ENCODE peak calls at places on chromosomes 12 and 14, in seven cellular contexts. G is heart right ventricle, Z is PC-9, S is left lung, N is lung, V is endodermal cell, X is kidney. D is an unnamed sample. For H3K4me1, the result is how much of the 10 kb centered on the place peaks cover.

GRCh38 chr12:23139026-23139425 is 514.1 kb downstream of the ETNK1 start:
- DNase-seq in G (no peak), Z (no peak), S (no peak), N (no peak), V (no peak), X (no peak), D (no peak)

GRCh38 chr12:63206908-63207307 is 55.9 kb upstream of the AVPR1A start:
- DNase-seq in G (no peak), Z (no peak), S (no peak), N (no peak), V (no peak), X (no peak), D (peak)

GRCh38 chr12:94175763-94176660 is 27.6 kb downstream of the PLXNC1 start:
- DNase-seq in G (no peak), Z (no peak), S (no peak), N (no peak), V (no peak), X (no peak), D (no peak)

GRCh38 chr12:106493531-106493930 is 89.3 kb upstream of the RFX4 start:
- DNase-seq in G (no peak), Z (no peak), S (no peak), N (no peak), V (no peak), X (no peak), D (no peak)

GRCh38 chr12:24770851-24771250 is 178.1 kb downstream of the BCAT1 start:
- DNase-seq in G (no peak), Z (no peak), S (no peak), N (no peak), V (no peak), X (no peak), D (no peak)

GRCh38 chr12:29807125-29807524 is 23.4 kb upstream of the TMTC1 start:
- DNase-seq in G (no peak), Z (peak), S (no peak), N (no peak), V (no peak), X (no peak), D (no peak)

GRCh38 chr12:153080-153746 is 60.7 kb downstream of the SLC6A12 start:
- DNase-seq in G (peak), Z (peak), S (peak), N (peak), V (peak), X (peak), D (peak)

GRCh38 chr12:34400986-34401658 is 378.8 kb downstream of the ALG10 start:
- DNase-seq in G (no peak), Z (no peak), S (peak), N (peak), V (peak), X (peak), D (peak)

GRCh38 chr14:95784137-95784536 is 70.2 kb upstream of the TCL1A start:
- DNase-seq in G (peak), Z (no peak), S (no peak), N (no peak), V (peak), X (no peak), D (no peak)

GRCh38 chr14:45377201-45377600 is 124.2 kb upstream of the MIS18BP1 start:
- DNase-seq in G (no peak), Z (no peak), S (no peak), N (no peak), V (no peak), X (no peak), D (no peak)
- H3K4me1 ChIP-seq in G (under half), Z (under half), S (under half), N (under half), V (under half), X (under half), D (under half)

GRCh38 chr14:54812661-54813060 is 90.0 kb downstream of the GCH1 start:
- DNase-seq in G (no peak), Z (no peak), S (no peak), N (no peak), V (no peak), X (no peak), D (no peak)

GRCh38 chr14:54815016-54815415 is 87.6 kb downstream of the GCH1 start:
- DNase-seq in G (no peak), Z (no peak), S (no peak), N (peak), V (no peak), X (peak), D (no peak)

GRCh38 chr14:54815531-54815930 is 87.1 kb downstream of the GCH1 start:
- DNase-seq in G (no peak), Z (no peak), S (no peak), N (no peak), V (no peak), X (no peak), D (no peak)

GRCh38 chr14:54813081-54813480 is 89.5 kb downstream of the GCH1 start:
- DNase-seq in G (no peak), Z (no peak), S (no peak), N (no peak), V (no peak), X (no peak), D (no peak)

GRCh38 chr14:54814076-54814475 is 88.5 kb downstream of the GCH1 start:
- DNase-seq in G (no peak), Z (no peak), S (no peak), N (no peak), V (peak), X (no peak), D (no peak)
- TF ChIP-seq CTCF in G (no peak), Z (peak), S (no peak), N (no peak), V (peak), X (no peak), D (no peak)

GRCh38 chr12:53994691-53995310 is 5.2 kb upstream of the HOXC9 start:
- DNase-seq in G (no peak), Z (no peak), S (no peak), N (no peak), V (peak), X (peak), D (no peak)
- H3K27ac ChIP-seq in G (no peak), Z (peak), S (no peak), N (no peak), V (no peak), X (peak), D (peak)

GRCh38 chr12:114669501-114670256 is 14.3 kb downstream of the TBX3 start:
- DNase-seq in G (no peak), Z (no peak), S (no peak), N (no peak), V (peak), X (no peak), D (peak)

GRCh38 chr12:114668905-114669304 is 15.1 kb downstream of the TBX3 start:
- DNase-seq in G (no peak), Z (no peak), S (no peak), N (no peak), V (no peak), X (no peak), D (no peak)

GRCh38 chr12:114666746-114667668 is 17.0 kb downstream of the TBX3 start:
- DNase-seq in G (no peak), Z (no peak), S (no peak), N (no peak), V (peak), X (no peak), D (no peak)

GRCh38 chr12:114667669-114668150 is 16.3 kb downstream of the TBX3 start:
- DNase-seq in G (no peak), Z (no peak), S (no peak), N (no peak), V (no peak), X (no peak), D (no peak)

DNA sequence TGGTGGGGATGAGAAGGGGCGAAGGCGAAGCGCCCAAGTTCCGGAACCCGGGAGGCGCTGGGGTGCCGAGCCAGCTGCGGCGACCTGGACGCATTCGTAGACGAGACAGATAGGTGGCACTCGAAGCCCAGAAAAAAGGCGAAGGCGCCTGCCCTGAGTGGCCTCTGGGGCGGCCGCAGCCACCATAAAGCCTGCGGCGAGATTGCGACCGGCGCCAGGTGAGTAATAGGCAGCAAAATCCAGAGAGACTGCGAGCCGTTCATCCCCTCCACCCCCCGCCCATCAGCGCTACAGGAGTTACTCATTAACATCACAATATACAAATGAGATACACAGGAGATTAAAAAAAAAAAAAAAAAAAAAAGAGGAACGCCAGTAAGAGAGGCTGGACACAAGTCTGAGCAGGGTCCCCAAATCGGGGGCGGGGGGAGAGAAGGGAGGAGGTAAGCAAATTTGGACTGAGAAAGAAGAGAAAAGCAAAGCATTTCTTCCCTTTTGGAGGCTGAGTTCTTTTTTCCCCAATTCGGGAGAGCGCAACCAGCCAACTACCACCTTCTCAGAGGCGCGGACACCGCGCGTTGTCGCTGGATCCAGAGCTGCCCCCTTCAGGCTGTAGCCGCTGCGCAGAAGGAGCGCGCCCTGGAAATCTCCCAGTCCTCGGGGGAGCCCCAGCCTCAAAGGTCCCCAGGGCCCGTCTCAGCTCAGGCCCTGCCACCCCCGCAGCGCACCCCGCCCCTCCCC is 15.7 kb downstream of the TBX3 start:
- DNase-seq in G (peak), Z (peak), S (peak), N (peak), V (peak), X (peak), D (peak)
- H3K4me1 ChIP-seq in G (under half), Z (under half), S (under half), N (under half), V (under half), X (under half), D (under half)

GRCh38 chr12:101876861-101877815 is at the start of gene DRAM1:
- DNase-seq in G (peak), Z (peak), S (peak), N (peak), V (peak), X (peak), D (peak)
- TF ChIP-seq CTCF in G (peak), Z (no peak), S (peak), N (peak), V (peak), X (no peak), D (no peak)

GRCh38 chr12:6935221-6935550 is 7.4 kb downstream of the ATN1 start:
- DNase-seq in G (no peak), Z (no peak), S (no peak), N (no peak), V (no peak), X (no peak), D (no peak)

GRCh38 chr12:6936378-6936638 is 7.3 kb upstream of the RNU7-1 start:
- DNase-seq in G (no peak), Z (no peak), S (no peak), N (no peak), V (no peak), X (no peak), D (no peak)

GRCh38 chr12:6935551-6936377 is 7.9 kb upstream of the RNU7-1 start:
- DNase-seq in G (no peak), Z (no peak), S (peak), N (no peak), V (no peak), X (peak), D (no peak)

GRCh38 chr12:6932766-6933165 is 5.0 kb downstream of the ATN1 start:
- DNase-seq in G (no peak), Z (no peak), S (no peak), N (no peak), V (no peak), X (no peak), D (no peak)

DNA sequence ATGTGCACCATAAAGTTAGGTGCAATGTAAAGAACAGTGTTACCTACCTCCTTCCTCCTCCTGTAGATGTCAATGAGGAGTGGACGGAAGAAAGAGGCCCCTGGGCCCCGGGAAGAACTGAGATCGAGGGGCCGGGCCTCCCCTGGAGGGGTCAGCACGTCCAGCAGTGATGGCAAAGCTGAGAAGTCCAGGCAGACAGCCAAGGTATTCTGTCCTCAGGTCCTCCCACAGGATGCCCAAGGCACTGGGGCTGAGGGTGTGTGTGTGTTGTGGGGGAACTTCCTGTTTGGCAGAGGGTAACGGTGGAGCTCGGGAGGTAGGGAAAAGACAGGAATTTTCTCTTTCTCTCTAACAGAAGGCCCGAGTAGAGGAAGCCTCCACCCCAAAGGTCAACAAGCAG is 6.4 kb downstream of the ATN1 start:
- DNase-seq in G (peak), Z (no peak), S (peak), N (no peak), V (no peak), X (peak), D (no peak)
- H3K27ac ChIP-seq in G (peak), Z (no peak), S (peak), N (peak), V (no peak), X (peak), D (peak)

DNA sequence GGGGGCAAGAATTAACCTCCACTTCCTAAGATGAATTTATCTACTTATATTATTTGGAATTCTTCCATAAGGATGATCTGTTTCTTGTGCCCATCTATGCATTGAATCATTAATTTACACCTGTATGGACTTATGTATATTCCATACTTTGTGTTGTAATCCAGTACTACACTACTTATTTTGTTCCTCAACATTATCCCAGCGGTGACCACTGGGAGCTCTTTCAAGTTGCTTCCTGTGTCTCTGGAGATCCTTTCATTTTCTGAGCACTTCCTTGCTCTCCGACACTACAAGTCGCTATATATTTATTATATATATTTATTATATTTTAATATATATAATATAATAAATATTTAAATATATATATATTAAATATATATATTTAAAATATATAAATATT is 54.9 kb upstream of the SCN8A start:
- DNase-seq in G (no peak), Z (no peak), S (no peak), N (no peak), V (no peak), X (no peak), D (no peak)
- H3K4me1 ChIP-seq in G (under half), Z (under half), S (under half), N (under half), V (under half), X (under half), D (under half)

DNA sequence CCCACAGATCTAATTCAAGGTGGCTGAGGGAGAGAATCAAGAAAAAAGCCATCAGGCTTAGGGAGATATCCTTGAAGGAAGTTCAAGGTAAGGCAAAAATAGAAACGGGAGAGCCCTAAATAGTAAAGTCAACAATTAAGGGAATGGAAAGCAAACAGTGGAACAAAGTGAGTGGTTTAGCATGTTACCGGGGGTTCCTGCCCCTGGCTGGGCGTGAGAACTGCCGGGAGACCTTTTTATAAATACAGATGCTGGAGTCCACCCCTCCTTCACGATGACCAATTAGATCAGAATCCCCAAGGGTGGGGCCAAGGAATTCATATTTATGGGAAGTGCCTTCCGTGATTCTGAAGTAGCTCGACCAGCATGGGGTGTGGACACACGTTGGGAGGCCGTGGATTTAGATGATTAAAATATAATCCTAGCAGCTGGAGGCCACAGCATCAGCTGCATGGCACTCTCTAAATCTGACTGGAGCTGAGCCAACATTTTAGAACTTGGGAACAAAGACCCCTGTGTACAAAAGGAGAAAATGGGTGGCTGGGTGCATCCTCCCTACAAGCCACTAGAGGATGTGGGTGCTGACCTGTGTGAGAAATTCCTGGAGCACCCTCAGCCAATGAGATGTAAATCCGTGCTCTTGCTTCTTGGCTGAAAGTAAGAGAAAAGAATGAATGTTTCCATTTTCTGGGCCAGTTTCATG is 87.8 kb downstream of the SRRM4 start:
- DNase-seq in G (no peak), Z (no peak), S (no peak), N (no peak), V (peak), X (no peak), D (no peak)
- TF ChIP-seq CTCF in G (no peak), Z (no peak), S (no peak), N (no peak), V (peak), X (no peak), D (no peak)